ENCODE peak calls at places on chromosome 14, in four cellular contexts. G, Y, F and U are unnamed samples.
A peak's percentile ranks its signal among the peaks of the same experiment; 100 is the strongest.

GRCh38 chr14:70842851-70843462 is 33.6 kb upstream of the MAP3K9 start:
- DNase-seq in F (no peak), G (no peak), Y (no peak), U (no peak)

GRCh38 chr14:75084513-75084912 is 15.1 kb downstream of the ZC2HC1C start:
- DNase-seq in F (no peak), G (peak; percentile 71), Y (no peak), U (no peak)

GRCh38 chr14:93049867-93050331 is 65.8 kb downstream of the ITPK1 start:
- DNase-seq in Y (no peak), F (no peak), G (no peak), U (peak; percentile 29)

GRCh38 chr14:70239802-70240201 is 51.1 kb upstream of the SLC8A3 start:
- DNase-seq in Y (no peak), F (no peak), G (no peak), U (no peak)

GRCh38 chr14:33120966-33121365 is 182.3 kb downstream of the NPAS3 start:
- DNase-seq in F (no peak), Y (no peak), G (peak; percentile 91), U (no peak)

GRCh38 chr14:62736004-62736403 is 309.3 kb downstream of the KCNH5 start:
- DNase-seq in F (no peak), Y (no peak), G (no peak), U (no peak)

GRCh38 chr14:105086833-105087307 is 21.6 kb upstream of the GPR132 start:
- DNase-seq in G (peak; percentile 84), F (peak; percentile 56), Y (peak; percentile 80), U (peak; percentile 87)

GRCh38 chr14:58014778-58015177 is 137.2 kb downstream of the ARMH4 start:
- DNase-seq in G (no peak), F (no peak), Y (no peak), U (no peak)

GRCh38 chr14:100670017-100670974 is 56.4 kb upstream of the DLK1 start:
- DNase-seq in Y (no peak), G (no peak), F (no peak), U (no peak)

GRCh38 chr14:51165415-51165814 is 70.5 kb upstream of the TRIM9 start:
- DNase-seq in Y (no peak), F (no peak), G (peak; percentile 90), U (no peak)

GRCh38 chr14:74504874-74505617 is 11.5 kb downstream of the ISCA2 start:
- DNase-seq in Y (peak; percentile 17), F (no peak), G (no peak), U (peak; percentile 43)

GRCh38 chr14:59564356-59564755 is 12.3 kb downstream of the CCDC175 start:
- DNase-seq in Y (no peak), F (no peak), G (no peak), U (no peak)

GRCh38 chr14:50260511-50260910 is 29.1 kb upstream of the SOS2 start:
- DNase-seq in Y (no peak), F (no peak), G (peak; percentile 71), U (no peak)

GRCh38 chr14:74683406-74683805 is 29.5 kb downstream of the AREL1 start:
- DNase-seq in G (no peak), F (no peak), Y (no peak), U (no peak)

GRCh38 chr14:50823051-50823762 is 7.8 kb downstream of the NIN start:
- DNase-seq in G (peak; percentile 25), F (no peak), Y (no peak), U (no peak)

GRCh38 chr14:57060276-57060956 is 208.3 kb downstream of the EXOC5 start:
- DNase-seq in Y (no peak), F (no peak), G (peak; percentile 86), U (no peak)

GRCh38 chr14:92886337-92886736 is 36.6 kb upstream of the CHGA start:
- DNase-seq in Y (no peak), G (no peak), F (no peak), U (no peak)

GRCh38 chr14:81868172-81868571 is 334.5 kb upstream of the SEL1L start:
- DNase-seq in G (no peak), F (no peak), Y (no peak), U (no peak)

GRCh38 chr14:52789118-52789517 is 2.3 kb downstream of the GNPNAT1 start:
- DNase-seq in G (no peak), F (no peak), Y (no peak), U (no peak)

GRCh38 chr14:39383026-39383626 is 49.1 kb downstream of the FBXO33 start:
- DNase-seq in Y (no peak), F (no peak), G (no peak), U (no peak)

GRCh38 chr14:52071675-52072074 is 2.8 kb upstream of the NID2 start:
- DNase-seq in G (peak; percentile 44), F (no peak), Y (no peak), U (no peak)

GRCh38 chr14:103422981-103423600 is 37.9 kb downstream of the MARK3 start:
- DNase-seq in G (no peak), Y (no peak), F (no peak), U (no peak)

GRCh38 chr14:80202888-80203562 is 8.3 kb downstream of the DIO2 start:
- DNase-seq in F (no peak), Y (no peak), G (peak; percentile 27), U (peak; percentile 61)

GRCh38 chr14:99752486-99753121 is 40.6 kb upstream of the EML1 start:
- DNase-seq in G (peak; percentile 81), F (no peak), Y (no peak), U (no peak)

DNA sequence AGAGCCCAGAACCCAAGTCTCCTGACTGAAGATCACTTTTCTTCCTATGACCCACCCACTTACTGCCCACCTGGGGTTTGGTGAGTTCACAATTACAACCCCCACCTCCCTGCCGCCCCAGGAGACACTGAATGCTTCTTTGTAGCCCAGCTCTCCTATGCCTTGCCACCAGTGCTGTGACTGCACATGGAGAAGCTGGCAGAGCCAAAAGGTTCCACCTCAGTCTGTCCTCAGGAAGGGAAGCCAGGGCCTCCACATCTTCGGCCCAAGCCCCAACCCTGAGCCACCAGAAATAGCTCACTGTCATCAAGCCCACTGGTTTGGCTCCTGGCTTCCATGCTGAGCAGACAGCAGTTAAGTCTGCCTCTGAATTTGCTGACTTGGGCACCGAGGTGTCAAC is 25.6 kb downstream of the OTUB2 start:
- DNase-seq in F (no peak), G (no peak), Y (no peak), U (no peak)
- H3K36me3 ChIP-seq in F (peaks cover 99% of the 10 kb centered on the region), G (peaks cover 64% of the 10 kb centered on the region), Y (peaks cover 94% of the 10 kb centered on the region), U (peaks cover 40% of the 10 kb centered on the region)

GRCh38 chr14:22846811-22847307 is 10.5 kb downstream of the MMP14 start:
- DNase-seq in Y (no peak), F (no peak), G (no peak), U (no peak)
- H3K36me3 ChIP-seq in Y (peaks cover 44% of the 10 kb centered on the region), F (peaks cover 51% of the 10 kb centered on the region), G (peaks cover 19% of the 10 kb centered on the region), U (no peaks in the 10 kb centered on the region)

DNA sequence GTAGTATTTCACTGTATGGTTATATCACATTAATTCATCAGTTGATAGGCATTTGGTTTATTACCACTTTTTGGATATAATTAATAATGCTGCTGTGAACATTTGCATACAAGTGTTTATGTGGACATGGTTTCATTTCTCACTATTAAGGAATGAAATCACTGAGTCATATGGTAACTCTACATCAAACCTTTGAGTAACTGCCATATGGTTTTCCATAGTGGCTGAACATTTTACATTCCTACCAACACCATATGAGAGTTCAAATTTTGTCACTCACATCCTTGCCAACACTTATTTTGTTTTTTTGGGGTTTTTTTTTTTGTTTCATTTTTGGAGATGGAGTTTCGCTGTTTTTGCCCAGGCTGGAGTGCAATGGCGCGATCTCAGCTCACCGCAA is 30.2 kb upstream of the EAPP start:
- DNase-seq in Y (no peak), F (no peak), G (no peak), U (no peak)
- H3K36me3 ChIP-seq in Y (peaks cover 76% of the 10 kb centered on the region), F (peaks cover 100% of the 10 kb centered on the region), G (peaks cover 27% of the 10 kb centered on the region), U (peaks cover 100% of the 10 kb centered on the region)

GRCh38 chr14:64012720-64013119 is 159.9 kb downstream of the SYNE2 start:
- DNase-seq in Y (no peak), F (no peak), G (no peak), U (no peak)

GRCh38 chr14:64012003-64012402 is 159.2 kb downstream of the SYNE2 start:
- DNase-seq in F (no peak), G (no peak), Y (no peak), U (no peak)

GRCh38 chr14:64005822-64006221 is 153.0 kb downstream of the SYNE2 start:
- DNase-seq in Y (no peak), G (no peak), F (no peak), U (no peak)

DNA sequence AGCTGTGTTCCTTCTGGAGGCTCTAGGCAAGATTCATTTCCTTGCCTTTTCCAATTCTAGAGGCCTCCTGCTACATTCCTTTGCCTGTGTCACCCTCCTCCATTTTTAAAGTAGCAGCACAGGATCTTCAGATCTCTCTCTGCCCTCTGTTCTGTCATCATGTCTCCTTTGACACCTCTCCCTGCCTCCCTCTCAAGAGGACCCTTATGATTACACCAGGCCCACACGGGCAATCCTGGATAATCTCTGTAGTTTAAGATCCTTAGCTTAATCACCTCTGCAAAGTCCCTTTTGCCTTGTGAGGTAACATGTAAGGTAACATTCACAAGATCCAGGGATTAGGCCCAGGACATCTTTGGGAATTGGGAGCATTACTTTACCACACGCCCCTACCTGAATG is 155.2 kb downstream of the SYNE2 start:
- DNase-seq in G (no peak), F (no peak), Y (no peak), U (no peak)
- H3K36me3 ChIP-seq in G (no peaks in the 10 kb centered on the region), F (peaks cover 56% of the 10 kb centered on the region), Y (peaks cover 16% of the 10 kb centered on the region), U (peaks cover 51% of the 10 kb centered on the region)

GRCh38 chr14:24238123-24238522 is 4.3 kb downstream of the TINF2 start:
- DNase-seq in Y (no peak), G (peak; percentile 48), F (no peak), U (no peak)
- H3K36me3 ChIP-seq in Y (peaks cover 45% of the 10 kb centered on the region), G (peaks cover 45% of the 10 kb centered on the region), F (peaks cover 60% of the 10 kb centered on the region), U (peaks cover 74% of the 10 kb centered on the region)

GRCh38 chr14:63991833-63992232 is 139.0 kb downstream of the SYNE2 start:
- DNase-seq in G (no peak), Y (no peak), F (no peak), U (no peak)

GRCh38 chr14:63995285-63995684 is 142.5 kb downstream of the SYNE2 start:
- DNase-seq in Y (no peak), F (no peak), G (no peak), U (no peak)

GRCh38 chr14:63996016-63996415 is 143.2 kb downstream of the SYNE2 start:
- DNase-seq in F (no peak), Y (no peak), G (no peak), U (no peak)

GRCh38 chr14:63992858-63993257 is 140.1 kb downstream of the SYNE2 start:
- DNase-seq in G (no peak), F (no peak), Y (no peak), U (no peak)

GRCh38 chr14:63993992-63994391 is 141.2 kb downstream of the SYNE2 start:
- DNase-seq in Y (no peak), F (no peak), G (peak; percentile 17), U (no peak)
- H3K36me3 ChIP-seq in Y (peaks cover 51% of the 10 kb centered on the region), F (peaks cover 59% of the 10 kb centered on the region), G (no peaks in the 10 kb centered on the region), U (peaks cover 79% of the 10 kb centered on the region)

DNA sequence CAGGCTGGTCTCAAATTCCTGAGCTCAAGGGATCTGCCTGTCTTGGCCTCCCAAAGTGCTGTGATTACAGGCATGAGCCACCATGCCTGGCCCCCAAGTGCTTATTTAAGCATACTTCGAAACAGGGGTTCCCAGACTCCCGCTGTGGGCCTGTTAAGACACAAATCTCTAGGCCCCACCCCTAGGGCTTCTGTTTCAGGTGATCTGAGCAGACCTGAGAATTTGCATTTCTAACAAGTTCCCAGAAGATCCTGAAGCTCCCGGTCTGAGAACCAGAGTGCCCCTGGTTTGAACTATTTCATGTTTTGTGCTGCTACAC is 25.0 kb downstream of the GCH1 start:
- DNase-seq in G (no peak), Y (no peak), F (no peak), U (no peak)
- H3K36me3 ChIP-seq in G (no peaks in the 10 kb centered on the region), Y (no peaks in the 10 kb centered on the region), F (no peaks in the 10 kb centered on the region), U (no peaks in the 10 kb centered on the region)